ENCODE peak calls at places on chromosomes 1 and 21, in seven cellular contexts. One of them, this sample, is unnamed.

GRCh38 chr21:41142051-41142795 is 25.7 kb upstream of the BACE2 start:
- DNase-seq in HTR-8/SVneo: no peak
- DNase-seq in renal cortical epithelial cell: peak; percentile 60
- DNase-seq in Kasumi-1: no peak
- DNase-seq in AG09309: peak; percentile 55
- DNase-seq in activated CD4-positive, alpha-beta T cell treated with anti-CD3 and anti-CD28 coated beads, Interleukin-2, amount 10 ng/mL, durations not matched to agents 24 days and 14 days: no peak
- DNase-seq in IMR-90: peak; percentile 47
- DNase-seq in this sample: peak; percentile 82

GRCh38 chr1:36085126-36085525 is 1.2 kb downstream of the TEKT2 start:
- DNase-seq in AG09309: no peak
- DNase-seq in Kasumi-1: no peak
- DNase-seq in HTR-8/SVneo: no peak
- DNase-seq in activated CD4-positive, alpha-beta T cell treated with anti-CD3 and anti-CD28 coated beads, Interleukin-2, amount 10 ng/mL, durations not matched to agents 24 days and 14 days: no peak
- DNase-seq in IMR-90: no peak
- DNase-seq in renal cortical epithelial cell: no peak
- DNase-seq in this sample: no peak

GRCh38 chr1:84919461-84919970 is 26.5 kb upstream of the LPAR3 start:
- DNase-seq in IMR-90: no peak
- DNase-seq in activated CD4-positive, alpha-beta T cell treated with anti-CD3 and anti-CD28 coated beads, Interleukin-2, amount 10 ng/mL, durations not matched to agents 24 days and 14 days: no peak
- DNase-seq in HTR-8/SVneo: no peak
- DNase-seq in AG09309: no peak
- DNase-seq in renal cortical epithelial cell: peak; percentile 95
- DNase-seq in Kasumi-1: no peak
- DNase-seq in this sample: no peak

GRCh38 chr1:65039066-65039465 is 72.7 kb upstream of the JAK1 start:
- DNase-seq in IMR-90: no peak
- DNase-seq in Kasumi-1: no peak
- DNase-seq in HTR-8/SVneo: no peak
- DNase-seq in renal cortical epithelial cell: no peak
- DNase-seq in activated CD4-positive, alpha-beta T cell treated with anti-CD3 and anti-CD28 coated beads, Interleukin-2, amount 10 ng/mL, durations not matched to agents 24 days and 14 days: no peak
- DNase-seq in AG09309: no peak
- DNase-seq in this sample: no peak

GRCh38 chr21:21897275-21897883 is 899.2 kb downstream of the NCAM2 start:
- DNase-seq in AG09309: no peak
- DNase-seq in HTR-8/SVneo: no peak
- DNase-seq in Kasumi-1: no peak
- DNase-seq in activated CD4-positive, alpha-beta T cell treated with anti-CD3 and anti-CD28 coated beads, Interleukin-2, amount 10 ng/mL, durations not matched to agents 24 days and 14 days: no peak
- DNase-seq in renal cortical epithelial cell: no peak
- DNase-seq in IMR-90: no peak
- DNase-seq in this sample: peak; percentile 81

GRCh38 chr1:202279806-202280205 is 61.9 kb downstream of the UBE2T start:
- DNase-seq in HTR-8/SVneo: no peak
- DNase-seq in IMR-90: peak; percentile 14
- DNase-seq in activated CD4-positive, alpha-beta T cell treated with anti-CD3 and anti-CD28 coated beads, Interleukin-2, amount 10 ng/mL, durations not matched to agents 24 days and 14 days: no peak
- DNase-seq in Kasumi-1: no peak
- DNase-seq in renal cortical epithelial cell: peak; percentile 36
- DNase-seq in AG09309: no peak
- DNase-seq in this sample: no peak

GRCh38 chr21:35352066-35352770 is 303.1 kb upstream of the RUNX1 start:
- DNase-seq in AG09309: peak; percentile 61
- DNase-seq in HTR-8/SVneo: no peak
- DNase-seq in activated CD4-positive, alpha-beta T cell treated with anti-CD3 and anti-CD28 coated beads, Interleukin-2, amount 10 ng/mL, durations not matched to agents 24 days and 14 days: no peak
- DNase-seq in renal cortical epithelial cell: peak; percentile 56
- DNase-seq in Kasumi-1: no peak
- DNase-seq in IMR-90: peak; percentile 71
- DNase-seq in this sample: peak; percentile 89

GRCh38 chr1:205693421-205693991 is 13.2 kb upstream of the SLC45A3 start:
- DNase-seq in HTR-8/SVneo: no peak
- DNase-seq in IMR-90: no peak
- DNase-seq in renal cortical epithelial cell: no peak
- DNase-seq in AG09309: no peak
- DNase-seq in activated CD4-positive, alpha-beta T cell treated with anti-CD3 and anti-CD28 coated beads, Interleukin-2, amount 10 ng/mL, durations not matched to agents 24 days and 14 days: no peak
- DNase-seq in Kasumi-1: peak; percentile 83
- DNase-seq in this sample: no peak

GRCh38 chr1:226372885-226373284 is 35.0 kb downstream of the PARP1 start:
- DNase-seq in HTR-8/SVneo: no peak
- DNase-seq in renal cortical epithelial cell: no peak
- DNase-seq in AG09309: no peak
- DNase-seq in IMR-90: no peak
- DNase-seq in activated CD4-positive, alpha-beta T cell treated with anti-CD3 and anti-CD28 coated beads, Interleukin-2, amount 10 ng/mL, durations not matched to agents 24 days and 14 days: no peak
- DNase-seq in Kasumi-1: no peak
- DNase-seq in this sample: no peak

GRCh38 chr1:185016880-185017279 is 28.5 kb upstream of the RNF2 start:
- DNase-seq in HTR-8/SVneo: no peak
- DNase-seq in renal cortical epithelial cell: peak; percentile 54
- DNase-seq in IMR-90: peak; percentile 1
- DNase-seq in Kasumi-1: no peak
- DNase-seq in activated CD4-positive, alpha-beta T cell treated with anti-CD3 and anti-CD28 coated beads, Interleukin-2, amount 10 ng/mL, durations not matched to agents 24 days and 14 days: no peak
- DNase-seq in AG09309: no peak
- DNase-seq in this sample: peak; percentile 27

GRCh38 chr21:41169701-41170100 is 1.7 kb downstream of the BACE2 start:
- DNase-seq in IMR-90: no peak
- DNase-seq in AG09309: no peak
- DNase-seq in HTR-8/SVneo: no peak
- DNase-seq in activated CD4-positive, alpha-beta T cell treated with anti-CD3 and anti-CD28 coated beads, Interleukin-2, amount 10 ng/mL, durations not matched to agents 24 days and 14 days: no peak
- DNase-seq in renal cortical epithelial cell: no peak
- DNase-seq in Kasumi-1: no peak
- DNase-seq in this sample: no peak

GRCh38 chr1:84365225-84366221 is 32.8 kb upstream of the DNASE2B start:
- DNase-seq in Kasumi-1: peak; percentile 40
- DNase-seq in AG09309: peak; percentile 91
- DNase-seq in activated CD4-positive, alpha-beta T cell treated with anti-CD3 and anti-CD28 coated beads, Interleukin-2, amount 10 ng/mL, durations not matched to agents 24 days and 14 days: no peak
- DNase-seq in IMR-90: peak; percentile 99
- DNase-seq in renal cortical epithelial cell: peak; percentile 99
- DNase-seq in HTR-8/SVneo: peak; percentile 71
- DNase-seq in this sample: peak; percentile 97

This sample was measured in bronchial epithelial cell.